ENCODE peak calls at places on chromosome 4, in ten cellular contexts. Y is CD8-positive, alpha-beta T cell; F is activated naive CD4-positive, alpha-beta T cell treated with anti-CD3 and anti-CD28 coated beads for 36 hours; A is stimulated activated CD4-positive, alpha-beta T cell treated with anti-CD3 and anti-CD28 coated beads, Interleukin-4, amount 100 ng/mL, for 4 hours; J is SK-MEL-5; Q is progenitor cell of endocrine pancreas; N is brain pericyte; X is stimulated activated effector memory CD8-positive, alpha-beta T cell treated with anti-CD3 and anti-CD28 coated beads, Interleukin-12 subunit alpha, Interleukin-12 subunit beta, amount 100 ng/mL, for 72 hours; V is keratinocyte; L is cardiac muscle cell. H is an unnamed sample.

GRCh38 chr4:139317635-139318034 is 15.4 kb upstream of the NDUFC1 start:
- DNase-seq in Y (no peak), J (no peak), A (no peak), L (no peak), V (no peak), N (no peak), F (no peak), Q (no peak), X (no peak), H (no peak)

GRCh38 chr4:1419708-1420107 is 13.5 kb upstream of the NKX1-1 start:
- DNase-seq in V (no peak), J (no peak), L (no peak), N (no peak), Y (no peak), X (no peak), A (no peak), F (no peak), Q (no peak), H (no peak)

GRCh38 chr4:54093609-54094240 is 6.2 kb upstream of the GSX2 start:
- DNase-seq in Q (no peak), F (peak; percentile 69), V (no peak), L (no peak), J (no peak), Y (peak; percentile 38), X (no peak), N (no peak), A (peak; percentile 27), H (no peak)

GRCh38 chr4:52954771-52955170 is 92.7 kb downstream of the RASL11B start:
- DNase-seq in A (no peak), Q (no peak), L (no peak), Y (no peak), J (no peak), N (no peak), V (no peak), F (no peak), X (no peak), H (no peak)

GRCh38 chr4:83686166-83686565 is 150.3 kb downstream of the GPAT3 start:
- DNase-seq in N (no peak), J (no peak), V (peak; percentile 21), L (no peak), Y (no peak), Q (no peak), F (no peak), X (no peak), A (no peak), H (no peak)

GRCh38 chr4:102423375-102423774 is 77.8 kb upstream of the NFKB1 start:
- DNase-seq in J (no peak), A (no peak), N (no peak), F (no peak), V (no peak), Q (no peak), L (no peak), Y (no peak), X (no peak), H (no peak)

GRCh38 chr4:1192091-1192492 is 19.7 kb upstream of the SPON2 start:
- DNase-seq in V (peak; percentile 40), Q (no peak), F (no peak), L (peak; percentile 98), A (no peak), J (peak; percentile 43), Y (peak; percentile 20), X (no peak), N (peak; percentile 76), H (peak; percentile 96)

GRCh38 chr4:82661601-82662000 is 99.8 kb upstream of the TMEM150C start:
- DNase-seq in X (no peak), A (no peak), N (no peak), Y (no peak), V (no peak), F (no peak), J (no peak), Q (no peak), L (no peak), H (no peak)

GRCh38 chr4:17981063-17981462 is 40.5 kb downstream of the LCORL start:
- DNase-seq in X (no peak), L (peak; percentile 7), Q (no peak), A (no peak), Y (no peak), F (no peak), J (no peak), N (no peak), V (no peak), H (no peak)

GRCh38 chr4:158374318-158374717 is 147.4 kb upstream of the RXFP1 start:
- DNase-seq in J (no peak), X (no peak), Q (no peak), F (no peak), Y (no peak), L (no peak), V (peak; percentile 15), N (no peak), A (no peak), H (no peak)

GRCh38 chr4:142130636-142131035 is 494.3 kb downstream of the IL15 start:
- DNase-seq in N (no peak), X (no peak), F (no peak), Y (no peak), Q (no peak), A (no peak), L (no peak), V (no peak), J (no peak), H (no peak)

GRCh38 chr4:126458993-126459392 is 1144.2 kb downstream of the FAT4 start:
- DNase-seq in N (no peak), L (no peak), J (no peak), Q (no peak), V (no peak), A (no peak), Y (no peak), F (no peak), X (no peak), H (no peak)

GRCh38 chr4:123599061-123599919 is 202.7 kb downstream of the SPRY1 start:
- DNase-seq in V (no peak), N (no peak), J (no peak), X (no peak), L (peak; percentile 91), Q (no peak), A (no peak), Y (no peak), F (no peak), H (no peak)

GRCh38 chr4:46950826-46951225 is 41.8 kb upstream of the COX7B2 start:
- DNase-seq in J (no peak), L (no peak), F (no peak), Y (no peak), X (no peak), V (no peak), N (no peak), Q (no peak), A (no peak), H (no peak)

GRCh38 chr4:147480891-147481576 is at the start of gene EDNRA:
- DNase-seq in V (no peak), Q (peak; percentile 33), X (no peak), L (peak; percentile 60), Y (no peak), A (no peak), N (no peak), J (no peak), F (no peak), H (no peak)

GRCh38 chr4:3168029-3168428 is 80.9 kb upstream of the MSANTD1 start:
- DNase-seq in L (peak; percentile 17), N (no peak), J (no peak), Q (no peak), X (no peak), A (no peak), F (peak; percentile 27), V (no peak), Y (no peak), H (no peak)

GRCh38 chr4:183099537-183100297 is 660 bp downstream of the WWC2 start:
- DNase-seq in N (no peak), Q (peak; percentile 68), J (peak; percentile 30), L (no peak), F (peak; percentile 37), V (no peak), A (no peak), Y (no peak), X (no peak), H (peak; percentile 22)

GRCh38 chr4:83582289-83582756 is 46.4 kb downstream of the GPAT3 start:
- DNase-seq in A (no peak), F (peak; percentile 8), J (peak; percentile 21), V (no peak), X (no peak), Y (no peak), Q (no peak), L (peak; percentile 67), N (no peak), H (no peak)

GRCh38 chr4:168712316-168712855 is 215.5 kb downstream of the PALLD start:
- DNase-seq in Q (no peak), J (no peak), X (no peak), V (no peak), L (no peak), N (no peak), Y (no peak), A (no peak), F (no peak), H (no peak)

GRCh38 chr4:189069782-189070181 is 870.9 kb upstream of the FRG1 start:
- DNase-seq in F (no peak), Q (no peak), V (no peak), N (no peak), L (no peak), Y (no peak), X (no peak), A (no peak), J (no peak), H (no peak)

GRCh38 chr4:40247350-40247749 is 50.5 kb downstream of the RHOH start:
- DNase-seq in A (peak; percentile 59), L (no peak), Y (peak; percentile 81), X (no peak), V (no peak), J (no peak), Q (no peak), F (peak; percentile 69), N (no peak), H (no peak)

GRCh38 chr4:28686618-28687017 is 1826.0 kb downstream of the STIM2 start:
- DNase-seq in A (no peak), L (peak; percentile 32), J (peak; percentile 77), F (peak; percentile 7), N (no peak), X (no peak), V (no peak), Q (peak; percentile 15), Y (no peak), H (no peak)

GRCh38 chr4:176671532-176671931 is 121.2 kb downstream of the VEGFC start:
- DNase-seq in Q (no peak), J (peak; percentile 86), L (peak; percentile 95), A (no peak), V (no peak), F (no peak), X (no peak), N (no peak), Y (no peak), H (no peak)

GRCh38 chr4:86688026-86688425 is 93.9 kb downstream of the PTPN13 start:
- DNase-seq in L (no peak), F (no peak), V (no peak), J (no peak), X (no peak), N (no peak), A (no peak), Q (no peak), Y (no peak), H (no peak)

GRCh38 chr4:165152527-165152926 is 39.9 kb upstream of the TMEM192 start:
- DNase-seq in L (peak; percentile 85), F (no peak), V (no peak), J (no peak), Q (no peak), A (no peak), X (no peak), N (no peak), Y (no peak), H (no peak)

GRCh38 chr4:145557720-145558119 is 61.5 kb upstream of the MMAA start:
- DNase-seq in N (peak; percentile 36), A (peak; percentile 35), Q (peak; percentile 23), F (peak; percentile 73), J (peak; percentile 75), X (peak; percentile 69), V (peak; percentile 83), L (peak; percentile 83), Y (peak; percentile 22), H (no peak)

GRCh38 chr4:41745292-41746024 is 3.1 kb downstream of the PHOX2B start:
- DNase-seq in N (no peak), J (no peak), F (no peak), V (no peak), X (no peak), A (no peak), Q (no peak), L (no peak), Y (no peak), H (no peak)

GRCh38 chr4:35926753-35927152 is 317.6 kb downstream of the ARAP2 start:
- DNase-seq in Q (no peak), J (no peak), X (no peak), F (no peak), N (no peak), A (no peak), V (no peak), L (no peak), Y (no peak), H (no peak)

H was measured in tibial artery.